ENCODE peak calls at places on chromosomes 6 and 20, in five cellular contexts. W, N, P, H and S are unnamed samples.

GRCh38 chr6:122491915-122492537 is 20.4 kb upstream of the SERINC1 start:
- DNase-seq in P (peak), H (no peak), W (peak), N (peak), S (peak)

GRCh38 chr6:26553739-26554668 is 15.8 kb downstream of the HMGN4 start:
- DNase-seq in N (peak), W (peak), P (peak), H (peak), S (peak)

GRCh38 chr6:15715851-15716250 is 53.0 kb upstream of the DTNBP1 start:
- DNase-seq in P (no peak), N (no peak), H (no peak), W (no peak), S (no peak)

GRCh38 chr6:17865243-17865642 is 122.2 kb downstream of the KIF13A start:
- DNase-seq in P (no peak), H (peak), N (no peak), W (peak), S (no peak)

GRCh38 chr6:16950311-16950710 is 151.5 kb upstream of the STMND1 start:
- DNase-seq in N (no peak), P (no peak), H (no peak), W (no peak), S (no peak)

GRCh38 chr6:122809671-122810070 is 20.6 kb downstream of the SMPDL3A start:
- DNase-seq in H (no peak), N (no peak), P (no peak), W (no peak), S (no peak)

GRCh38 chr20:41697861-41698559 is 79.8 kb upstream of the CHD6 start:
- DNase-seq in P (peak), N (peak), W (peak), H (peak), S (peak)

GRCh38 chr6:38776515-38776914 is 61.4 kb downstream of the DNAH8 start:
- DNase-seq in N (no peak), W (no peak), P (no peak), H (no peak), S (peak)

GRCh38 chr6:166597711-166598440 is 11.4 kb upstream of the RAMACL start:
- DNase-seq in P (no peak), H (no peak), W (no peak), N (no peak), S (no peak)

GRCh38 chr6:7921071-7921470 is 10.5 kb upstream of the TXNDC5 start:
- DNase-seq in N (no peak), W (no peak), P (no peak), H (no peak), S (no peak)
- TF ChIP-seq CTCF in N (no peak), W (no peak), P (no peak), H (no peak), S (no peak)

GRCh38 chr20:46399401-46399800 is 7.0 kb downstream of the ELMO2 start:
- DNase-seq in P (no peak), H (no peak), N (no peak), W (no peak), S (no peak)
- H3K27ac ChIP-seq in P (peak), H (no peak), N (no peak), W (peak), S (peak)

DNA sequence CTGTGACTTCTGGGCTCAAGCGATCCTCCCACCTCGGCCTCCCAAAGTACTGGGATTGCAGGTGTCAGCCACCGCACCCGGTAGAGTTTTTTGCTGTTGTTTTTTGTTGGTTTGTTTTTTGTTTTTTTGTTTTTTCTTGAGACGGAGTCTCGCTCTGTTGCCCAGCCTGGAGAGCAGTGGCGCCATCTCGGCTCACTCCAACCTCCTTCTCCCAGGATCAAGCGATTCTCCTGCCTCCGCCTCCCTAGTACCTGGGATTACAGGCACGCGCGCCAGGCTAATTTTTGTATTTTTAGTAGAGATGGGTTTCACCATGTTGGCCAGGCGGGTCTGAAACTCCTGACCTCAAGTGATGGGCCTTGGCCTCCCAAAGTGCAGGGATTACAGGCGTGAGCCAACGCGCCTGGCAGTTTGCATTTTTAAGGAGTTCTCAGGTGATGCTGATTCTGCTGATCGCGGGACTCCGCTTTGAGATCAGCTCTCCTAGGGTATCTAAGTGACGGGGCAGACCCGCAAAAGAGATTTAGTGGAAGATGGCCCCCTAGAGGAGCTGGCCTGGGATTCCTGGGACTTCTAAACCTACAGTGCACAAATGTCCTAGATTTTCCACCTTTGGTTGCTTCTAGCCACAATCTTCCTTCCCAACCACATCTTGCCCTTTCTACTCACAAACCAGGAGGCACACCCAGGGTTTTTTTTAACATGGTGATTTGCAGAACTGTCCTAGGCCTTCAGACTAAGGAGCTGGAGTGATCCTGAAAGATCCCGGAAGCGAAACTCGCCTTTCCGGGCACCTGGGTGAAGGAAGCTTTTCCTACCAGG is 45.2 kb downstream of the DPPA5 start:
- DNase-seq in P (no peak), N (peak), W (no peak), H (peak), S (peak)
- TF ChIP-seq CTCF in P (no peak), N (no peak), W (no peak), H (peak), S (peak)

GRCh38 chr6:131784561-131784960 is 23.3 kb upstream of the ENPP1 start:
- DNase-seq in W (no peak), P (no peak), H (no peak), N (no peak), S (no peak)
- H3K27ac ChIP-seq in W (no peak), P (no peak), H (no peak), N (no peak), S (no peak)

GRCh38 chr6:127550403-127550802 is 26.6 kb upstream of the C6orf58 start:
- DNase-seq in H (no peak), N (no peak), P (no peak), W (no peak), S (no peak)

GRCh38 chr6:127547909-127548649 is 28.9 kb upstream of the C6orf58 start:
- DNase-seq in H (no peak), W (no peak), P (no peak), N (no peak), S (no peak)

DNA sequence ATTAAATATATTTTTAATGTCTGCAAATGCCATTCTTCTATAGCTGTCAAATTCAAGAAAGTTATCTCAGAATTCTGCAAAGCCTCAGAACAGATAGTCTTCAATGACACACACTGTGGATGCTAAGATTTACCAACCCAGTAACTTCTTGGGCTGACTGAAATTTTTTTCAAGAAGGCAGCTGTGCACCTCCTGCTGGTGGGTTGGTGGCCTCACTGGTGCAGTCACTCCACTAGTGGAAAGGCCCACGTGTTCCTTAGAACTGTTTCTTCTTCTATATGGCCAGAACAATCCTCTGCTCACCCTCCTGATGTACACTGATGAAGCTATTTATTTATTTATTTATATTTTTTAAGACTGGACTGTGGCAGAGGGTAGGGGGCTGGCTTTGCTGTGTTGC is 28.1 kb upstream of the MTCL3 start:
- DNase-seq in P (no peak), W (no peak), N (peak), H (peak), S (no peak)
- TF ChIP-seq CTCF in P (no peak), W (no peak), N (no peak), H (peak), S (peak)

GRCh38 chr20:49419785-49420184 is 62.7 kb downstream of the KCNB1 start:
- DNase-seq in P (no peak), W (no peak), H (no peak), N (no peak), S (no peak)
- H3K27ac ChIP-seq in P (no peak), W (peak), H (no peak), N (no peak), S (no peak)

GRCh38 chr6:7156666-7157278 is 49.0 kb downstream of the RREB1 start:
- DNase-seq in H (no peak), W (no peak), N (no peak), P (no peak), S (no peak)

GRCh38 chr6:7155871-7156579 is 48.3 kb downstream of the RREB1 start:
- DNase-seq in P (peak), W (no peak), H (no peak), N (no peak), S (no peak)

GRCh38 chr6:7159790-7160525 is 52.2 kb downstream of the RREB1 start:
- DNase-seq in P (no peak), N (no peak), H (no peak), W (no peak), S (no peak)

GRCh38 chr6:7161253-7161623 is 53.5 kb downstream of the RREB1 start:
- DNase-seq in P (no peak), N (no peak), W (no peak), H (no peak), S (no peak)

GRCh38 chr6:7157752-7158616 is 50.2 kb downstream of the RREB1 start:
- DNase-seq in P (no peak), W (no peak), N (no peak), H (no peak), S (no peak)
- TF ChIP-seq CTCF in P (no peak), W (no peak), N (no peak), H (no peak), S (peak)

GRCh38 chr20:48295445-48295903 is 510.2 kb upstream of the SULF2 start:
- DNase-seq in P (peak), H (peak), N (peak), W (no peak), S (peak)
- H3K27ac ChIP-seq in P (peak), H (peak), N (peak), W (no peak), S (peak)